ENCODE peak calls at places on chromosome 14, in seven cellular contexts. A, N, M, B, G, S and O are unnamed samples.

GRCh38 chr14:66638688-66639087 is 130.7 kb downstream of the GPHN start:
- DNase-seq in A (no peak), N (no peak), M (no peak), B (no peak), G (no peak), S (no peak), O (no peak)

GRCh38 chr14:105155681-105156413 is 12.7 kb downstream of the JAG2 start:
- DNase-seq in A (no peak), N (no peak), M (no peak), B (no peak), G (no peak), S (no peak), O (no peak)

GRCh38 chr14:95460647-95461478 is 55.6 kb downstream of the SYNE3 start:
- DNase-seq in A (peak; percentile 69), N (no peak), M (no peak), B (no peak), G (no peak), S (peak; percentile 94), O (no peak)

GRCh38 chr14:22791302-22791701 is 23.9 kb downstream of the SLC7A7 start:
- DNase-seq in A (no peak), N (no peak), M (no peak), B (no peak), G (peak; percentile 11), S (no peak), O (no peak)

GRCh38 chr14:105224845-105225585 is 23.3 kb upstream of the BTBD6 start:
- DNase-seq in A (no peak), N (no peak), M (no peak), B (no peak), G (no peak), S (no peak), O (no peak)

GRCh38 chr14:77485901-77486678 is 12.5 kb downstream of the ISM2 start:
- DNase-seq in A (no peak), N (no peak), M (no peak), B (no peak), G (no peak), S (no peak), O (no peak)

GRCh38 chr14:24721772-24722171 is 87.8 kb upstream of the GZMB start:
- DNase-seq in A (no peak), N (no peak), M (no peak), B (no peak), G (no peak), S (no peak), O (no peak)

GRCh38 chr14:54786816-54787215 is 115.8 kb downstream of the GCH1 start:
- DNase-seq in A (no peak), N (no peak), M (no peak), B (no peak), G (no peak), S (no peak), O (no peak)

GRCh38 chr14:104081951-104082464 is 3.5 kb upstream of the ASPG start:
- DNase-seq in A (no peak), N (no peak), M (no peak), B (no peak), G (no peak), S (no peak), O (no peak)

GRCh38 chr14:32366256-32366655 is 37.2 kb downstream of the AKAP6 start:
- DNase-seq in A (no peak), N (no peak), M (no peak), B (no peak), G (no peak), S (no peak), O (peak; percentile 10)

GRCh38 chr14:36068777-36069534 is 107.6 kb downstream of the PTCSC3 start:
- DNase-seq in A (no peak), N (no peak), M (no peak), B (no peak), G (no peak), S (no peak), O (no peak)

GRCh38 chr14:105864651-105865265 is 338.4 kb downstream of the TMEM121 start:
- DNase-seq in A (no peak), N (no peak), M (peak; percentile 38), B (no peak), G (no peak), S (no peak), O (no peak)

GRCh38 chr14:101286271-101287018 is 274.9 kb upstream of the DIO3 start:
- DNase-seq in A (no peak), N (no peak), M (no peak), B (no peak), G (no peak), S (no peak), O (no peak)

GRCh38 chr14:92704821-92705220 is 43.6 kb downstream of the LGMN start:
- DNase-seq in A (no peak), N (no peak), M (no peak), B (no peak), G (no peak), S (no peak), O (no peak)

GRCh38 chr14:34098045-34098984 is 147.4 kb upstream of the EGLN3 start:
- DNase-seq in A (no peak), N (peak; percentile 8), M (peak; percentile 54), B (no peak), G (peak; percentile 27), S (no peak), O (peak; percentile 46)

GRCh38 chr14:25049559-25050493 is at the start of gene STXBP6:
- DNase-seq in A (peak; percentile 32), N (no peak), M (peak; percentile 69), B (no peak), G (peak; percentile 76), S (peak; percentile 74), O (peak; percentile 46)

GRCh38 chr14:56487761-56488160 is 91.8 kb upstream of the TMEM260 start:
- DNase-seq in A (no peak), N (no peak), M (no peak), B (no peak), G (no peak), S (no peak), O (no peak)